ENCODE peak calls at places on chromosomes 6 and 20, in five cellular contexts. B is hepatocyte; L is choroid plexus epithelial cell; V is fibroblast of mammary gland; F is CD8-positive, alpha-beta T cell. U is an unnamed sample.

GRCh38 chr6:18431581-18431980 is 44.4 kb downstream of the RNF144B start:
- DNase-seq in B (no peak), L (peak), V (no peak), F (no peak), U (no peak)

GRCh38 chr20:51004305-51004727 is 18.6 kb downstream of the KCNG1 start:
- DNase-seq in B (no peak), L (no peak), V (no peak), F (no peak), U (no peak)

GRCh38 chr20:43919686-43920403 is 5.2 kb downstream of the TOX2 start:
- DNase-seq in B (no peak), L (no peak), V (no peak), F (no peak), U (peak)

GRCh38 chr6:142903806-142904205 is 41.2 kb downstream of the HIVEP2 start:
- DNase-seq in B (no peak), L (peak), V (peak), F (peak), U (no peak)

GRCh38 chr20:52105573-52106422 is 85.8 kb downstream of the ZFP64 start:
- DNase-seq in B (peak), L (peak), V (peak), F (no peak), U (no peak)

GRCh38 chr6:113630738-113631535 is 226.2 kb upstream of the MARCKS start:
- DNase-seq in B (peak), L (peak), V (peak), F (no peak), U (no peak)

GRCh38 chr6:159691133-159691962 is 1.7 kb downstream of the SOD2 start:
- DNase-seq in B (peak), L (peak), V (peak), F (no peak), U (no peak)

GRCh38 chr20:9571783-9572182 is 57.4 kb downstream of the LAMP5 start:
- DNase-seq in B (no peak), L (no peak), V (no peak), F (no peak), U (no peak)

GRCh38 chr6:2810092-2810671 is 31.5 kb downstream of the SERPINB1 start:
- DNase-seq in B (peak), L (peak), V (peak), F (no peak), U (no peak)

GRCh38 chr6:52351879-52352238 is 10.1 kb upstream of the PAQR8 start:
- DNase-seq in B (no peak), L (no peak), V (no peak), F (no peak), U (no peak)

GRCh38 chr20:48761023-48761785 is 66.6 kb downstream of the PREX1 start:
- DNase-seq in B (no peak), L (no peak), V (no peak), F (peak), U (no peak)

GRCh38 chr6:73969982-73970960 is 274.3 kb downstream of the CD109 start:
- DNase-seq in B (peak), L (peak), V (peak), F (no peak), U (no peak)

GRCh38 chr6:75094614-75095321 is 111.1 kb downstream of the COL12A1 start:
- DNase-seq in B (peak), L (peak), V (peak), F (no peak), U (peak)

GRCh38 chr20:51077601-51078000 is 54.7 kb upstream of the KCNG1 start:
- DNase-seq in B (no peak), L (no peak), V (no peak), F (no peak), U (no peak)

GRCh38 chr6:167337675-167338449 is 13.0 kb downstream of the TTLL2 start:
- DNase-seq in B (no peak), L (no peak), V (no peak), F (no peak), U (no peak)

GRCh38 chr20:61436674-61437279 is 184.7 kb downstream of the CDH4 start:
- DNase-seq in B (no peak), L (peak), V (peak), F (no peak), U (no peak)

GRCh38 chr6:136063095-136063494 is 187.0 kb downstream of the MTFR2 start:
- DNase-seq in B (no peak), L (peak), V (peak), F (no peak), U (no peak)

GRCh38 chr20:51327251-51327841 is 215.2 kb downstream of the NFATC2 start:
- DNase-seq in B (peak), L (peak), V (peak), F (no peak), U (peak)

GRCh38 chr6:11785953-11786579 is 7.5 kb upstream of the ADTRP start:
- DNase-seq in B (no peak), L (no peak), V (no peak), F (peak), U (no peak)

GRCh38 chr6:21384211-21384610 is 209.3 kb upstream of the SOX4 start:
- DNase-seq in B (peak), L (peak), V (no peak), F (no peak), U (no peak)

GRCh38 chr6:132479131-132479530 is 33.8 kb downstream of the STX7 start:
- DNase-seq in B (no peak), L (no peak), V (no peak), F (no peak), U (no peak)

GRCh38 chr6:138403324-138403800 is 661 bp upstream of the HEBP2 start:
- DNase-seq in B (peak), L (peak), V (no peak), F (peak), U (peak)

GRCh38 chr6:101545171-101545570 is 151.7 kb downstream of the GRIK2 start:
- DNase-seq in B (no peak), L (peak), V (no peak), F (no peak), U (no peak)

GRCh38 chr20:52845044-52845443 is 127.1 kb upstream of the TSHZ2 start:
- DNase-seq in B (no peak), L (no peak), V (no peak), F (no peak), U (no peak)

GRCh38 chr6:76774750-76775396 is 688.4 kb downstream of the HTR1B start:
- DNase-seq in B (peak), L (peak), V (no peak), F (no peak), U (peak)

GRCh38 chr6:167856999-167857660 is 30.4 kb downstream of the AFDN start:
- DNase-seq in B (peak), L (peak), V (peak), F (no peak), U (no peak)

GRCh38 chr6:50720623-50721022 is 7.3 kb downstream of the TFAP2D start:
- DNase-seq in B (peak), L (peak), V (peak), F (no peak), U (peak)

GRCh38 chr6:50718566-50718965 is 5.2 kb downstream of the TFAP2D start:
- DNase-seq in B (no peak), L (no peak), V (no peak), F (no peak), U (no peak)

GRCh38 chr6:50721978-50722377 is 8.7 kb downstream of the TFAP2D start:
- DNase-seq in B (no peak), L (no peak), V (no peak), F (no peak), U (no peak)

GRCh38 chr6:50722829-50723562 is 9.7 kb downstream of the TFAP2D start:
- DNase-seq in B (no peak), L (no peak), V (no peak), F (no peak), U (no peak)

DNA sequence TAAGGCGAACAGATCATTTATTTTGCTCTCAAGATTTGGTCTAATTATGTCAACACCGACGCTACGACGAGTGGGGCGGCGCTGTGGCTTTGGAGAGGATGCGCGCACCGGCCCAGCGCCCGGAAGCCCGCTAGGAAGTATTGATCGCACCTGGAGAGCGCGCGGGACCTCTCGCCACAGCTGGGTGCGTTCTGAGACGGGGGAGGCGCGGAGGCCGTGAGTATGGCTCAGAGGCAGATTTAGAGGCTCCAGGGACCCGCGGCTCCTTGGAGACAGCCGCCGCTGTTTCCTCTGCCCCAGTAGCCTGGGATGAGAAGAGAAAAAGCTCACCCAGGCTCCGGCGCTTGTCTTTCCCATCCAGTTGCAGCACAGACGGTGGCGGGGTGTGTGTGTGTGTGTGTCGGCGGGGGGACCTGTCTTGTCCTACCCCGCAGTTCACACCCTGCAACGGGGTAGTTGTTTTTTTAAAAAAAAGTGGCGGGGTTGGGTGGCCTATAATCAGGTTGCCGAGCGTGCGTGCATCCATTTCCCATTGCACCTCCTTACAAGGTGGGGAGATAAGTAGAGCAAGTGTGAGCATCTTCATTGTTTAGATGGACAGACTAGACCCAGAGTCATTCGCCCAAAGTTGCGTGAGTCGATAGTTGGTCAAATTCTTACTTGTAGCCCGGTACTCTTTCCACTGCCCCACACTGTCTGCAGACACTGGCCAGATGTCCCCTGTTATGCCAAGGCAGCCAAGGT is 11.2 kb downstream of the TFAP2D start:
- DNase-seq in B (no peak), L (no peak), V (no peak), F (no peak), U (no peak)
- H3K4me3 ChIP-seq in B (no peak), L (no peak), V (no peak), F (no peak), U (no peak)

GRCh38 chr6:1382331-1382882 is 7.0 kb upstream of the FOXF2 start:
- DNase-seq in B (peak), L (no peak), V (no peak), F (no peak), U (no peak)
- H3K4me3 ChIP-seq in B (peak), L (peak), V (no peak), F (no peak), U (no peak)

DNA sequence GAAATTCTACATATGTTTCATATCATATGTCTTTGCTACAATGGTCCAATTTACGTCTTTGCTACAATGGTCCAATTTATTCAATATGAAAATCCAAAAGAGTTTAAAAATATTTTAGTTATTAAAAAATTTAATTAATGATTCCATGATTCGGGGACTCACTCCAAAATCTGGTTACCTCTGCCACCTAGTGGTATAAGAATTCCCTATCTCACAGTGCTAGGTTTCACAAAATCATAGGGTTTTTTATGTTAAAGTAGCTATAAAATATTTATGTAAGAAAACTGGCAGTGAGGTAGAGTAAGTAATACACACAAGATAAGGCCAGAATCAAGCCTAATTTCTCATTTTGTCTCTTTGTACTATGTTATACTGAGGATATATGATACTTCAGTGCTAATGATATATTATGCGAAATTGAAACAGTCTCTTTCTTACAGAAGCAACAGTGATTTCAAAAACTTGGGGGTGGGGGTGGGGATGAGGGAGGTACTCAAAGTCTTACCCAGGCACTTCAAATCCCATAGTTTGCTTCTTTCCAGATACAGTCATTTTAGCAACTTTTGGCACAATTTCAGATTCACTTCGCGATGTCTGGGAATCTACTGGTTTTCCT is 52.3 kb downstream of the HBS1L start:
- DNase-seq in B (peak), L (peak), V (peak), F (no peak), U (no peak)
- H3K4me3 ChIP-seq in B (no peak), L (no peak), V (no peak), F (no peak), U (no peak)

GRCh38 chr6:150600302-150601017 is 775 bp downstream of the PLEKHG1 start:
- DNase-seq in B (peak), L (peak), V (peak), F (peak), U (peak)
- H3K4me3 ChIP-seq in B (peak), L (peak), V (peak), F (peak), U (peak)

U was measured in MG63.